ENCODE peak calls at places on chromosomes 2 and 18, in nine cellular contexts. L, O, W, X, B, J, V, A and F are unnamed samples.

GRCh38 chr2:199136681-199137080 is 321.1 kb downstream of the SATB2 start:
- DNase-seq in L (no peak), O (no peak), W (no peak), X (peak; percentile 9), B (no peak), J (no peak), V (no peak), A (no peak), F (no peak)

GRCh38 chr2:217436386-217436785 is 566.4 kb downstream of the TNS1 start:
- DNase-seq in L (peak; percentile 50), O (no peak), W (no peak), X (no peak), B (no peak), J (no peak), V (no peak), A (no peak), F (no peak)

GRCh38 chr18:74234326-74235171 is 57.2 kb downstream of the CYB5A start:
- DNase-seq in L (no peak), O (no peak), W (no peak), X (peak; percentile 99), B (peak; percentile 40), J (no peak), V (no peak), A (no peak), F (no peak)

GRCh38 chr18:59546164-59546563 is 151.1 kb downstream of the CCBE1 start:
- DNase-seq in L (no peak), O (no peak), W (no peak), X (no peak), B (peak; percentile 6), J (no peak), V (no peak), A (no peak), F (no peak)

GRCh38 chr2:189066037-189066436 is 91.9 kb downstream of the COL3A1 start:
- DNase-seq in L (no peak), O (no peak), W (no peak), X (no peak), B (no peak), J (no peak), V (no peak), A (no peak), F (no peak)

GRCh38 chr2:43708891-43709290 is 32.7 kb upstream of the C1GALT1C1L start:
- DNase-seq in L (no peak), O (no peak), W (no peak), X (no peak), B (no peak), J (no peak), V (no peak), A (no peak), F (no peak)

GRCh38 chr18:24530630-24531111 is 70.2 kb downstream of the HRH4 start:
- DNase-seq in L (no peak), O (no peak), W (no peak), X (peak; percentile 30), B (no peak), J (no peak), V (no peak), A (no peak), F (no peak)

GRCh38 chr2:191870744-191871143 is 23.9 kb upstream of the CAVIN2 start:
- DNase-seq in L (no peak), O (no peak), W (no peak), X (no peak), B (peak; percentile 19), J (no peak), V (no peak), A (no peak), F (no peak)

GRCh38 chr18:67669993-67670671 is 153.6 kb upstream of the DSEL start:
- DNase-seq in L (no peak), O (no peak), W (no peak), X (no peak), B (peak; percentile 13), J (no peak), V (no peak), A (no peak), F (no peak)

GRCh38 chr2:45614871-45615270 is 3.8 kb upstream of the SRBD1 start:
- DNase-seq in L (no peak), O (no peak), W (no peak), X (no peak), B (no peak), J (no peak), V (no peak), A (no peak), F (no peak)

GRCh38 chr2:108404784-108405397 is 27.1 kb downstream of the SULT1C4 start:
- DNase-seq in L (no peak), O (no peak), W (no peak), X (no peak), B (no peak), J (no peak), V (no peak), A (no peak), F (no peak)

GRCh38 chr18:13629841-13630747 is 96.3 kb downstream of the FAM210A start:
- DNase-seq in L (no peak), O (peak; percentile 12), W (no peak), X (peak; percentile 50), B (peak; percentile 86), J (peak; percentile 26), V (no peak), A (no peak), F (peak; percentile 48)

GRCh38 chr2:136308621-136309020 is 190.7 kb upstream of the CXCR4 start:
- DNase-seq in L (no peak), O (no peak), W (no peak), X (no peak), B (no peak), J (no peak), V (no peak), A (no peak), F (no peak)